ENCODE peak calls at places on chromosomes 1 and 21, in five cellular contexts. S is bronchial epithelial cell, Q is hepatocyte, T is fibroblast of lung, P is OCI-LY7. K is an unnamed sample.

GRCh38 chr21:21232320-21232719 is 234.1 kb downstream of the NCAM2 start:
- DNase-seq in S (peak), Q (peak), T (peak), P (no peak), K (peak)

GRCh38 chr1:212634252-212634651 is 25.7 kb downstream of the ATF3 start:
- DNase-seq in S (no peak), Q (no peak), T (no peak), P (no peak), K (no peak)

GRCh38 chr21:45001134-45002095 is 61.6 kb downstream of the SLX9 start:
- DNase-seq in S (peak), Q (no peak), T (peak), P (no peak), K (peak)

GRCh38 chr1:40399984-40400704 is 26.6 kb downstream of the SMAP2 start:
- DNase-seq in S (no peak), Q (no peak), T (no peak), P (no peak), K (no peak)

GRCh38 chr21:41817228-41817627 is 50.4 kb upstream of the RIPK4 start:
- DNase-seq in S (peak), Q (peak), T (peak), P (peak), K (peak)

GRCh38 chr1:145782166-145783099 is 41.5 kb downstream of the RNF115 start:
- DNase-seq in S (peak), Q (no peak), T (peak), P (no peak), K (peak)

GRCh38 chr21:14491269-14491681 is 54.8 kb downstream of the SAMSN1 start:
- DNase-seq in S (no peak), Q (no peak), T (no peak), P (no peak), K (no peak)

GRCh38 chr1:89081005-89081404 is 16.0 kb upstream of the GBP1 start:
- DNase-seq in S (no peak), Q (no peak), T (no peak), P (no peak), K (no peak)

GRCh38 chr21:41250519-41250918 is 66.1 kb upstream of the FAM3B start:
- DNase-seq in S (peak), Q (no peak), T (peak), P (no peak), K (peak)

GRCh38 chr1:218624051-218624450 is 278.9 kb downstream of the TGFB2 start:
- DNase-seq in S (peak), Q (no peak), T (no peak), P (no peak), K (peak)

GRCh38 chr1:117802546-117803257 is 126.7 kb downstream of the GDAP2 start:
- DNase-seq in S (no peak), Q (no peak), T (no peak), P (no peak), K (no peak)

GRCh38 chr1:79079770-79080169 is 73.2 kb upstream of the ADGRL4 start:
- DNase-seq in S (peak), Q (peak), T (peak), P (no peak), K (peak)

GRCh38 chr1:24390924-24391782 is 22.4 kb downstream of the STPG1 start:
- DNase-seq in S (peak), Q (peak), T (peak), P (peak), K (peak)

DNA sequence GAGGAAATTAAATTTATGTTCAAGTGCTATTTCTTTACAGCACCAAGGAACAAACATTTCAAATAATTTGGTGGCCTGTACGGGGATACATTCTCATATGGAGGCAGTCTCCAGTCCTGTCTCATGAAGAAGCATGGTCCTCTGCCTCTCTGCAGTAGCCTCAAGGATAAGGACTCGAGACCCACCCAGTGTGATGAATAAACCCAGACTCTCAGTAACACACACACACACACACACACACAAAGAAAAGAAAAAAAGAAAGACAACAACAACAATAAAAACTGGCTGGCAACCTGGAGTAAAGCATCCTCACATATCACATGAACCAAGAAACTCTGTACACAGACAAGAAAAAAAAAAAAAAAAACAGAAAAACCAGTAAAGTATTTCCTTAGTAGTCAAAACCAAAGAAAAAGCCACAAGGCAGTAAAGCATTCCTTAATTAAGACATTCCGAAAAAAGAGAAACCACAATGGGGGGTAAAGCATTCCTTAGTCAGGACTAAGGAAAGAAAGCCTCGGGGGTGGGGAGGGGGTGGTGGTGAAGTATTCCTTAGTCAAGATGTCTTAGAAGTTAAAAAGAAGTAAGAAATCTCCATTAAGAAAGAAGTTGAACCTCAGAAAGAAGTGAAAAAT is 28.4 kb upstream of the FMO1 start:
- DNase-seq in S (peak), Q (no peak), T (peak), P (no peak), K (peak)
- H3K4me3 ChIP-seq in S (no peak), Q (no peak), T (no peak), P (no peak), K (no peak)

GRCh38 chr1:17056586-17056985 is 2.8 kb upstream of the SDHB start:
- DNase-seq in S (no peak), Q (no peak), T (no peak), P (no peak), K (no peak)

GRCh38 chr1:17055801-17056200 is 2.0 kb upstream of the SDHB start:
- DNase-seq in S (no peak), Q (no peak), T (no peak), P (no peak), K (no peak)

GRCh38 chr1:17060129-17060868 is 6.5 kb upstream of the SDHB start:
- DNase-seq in S (no peak), Q (no peak), T (no peak), P (peak), K (no peak)

GRCh38 chr1:17061486-17062271 is 7.8 kb upstream of the SDHB start:
- DNase-seq in S (peak), Q (no peak), T (no peak), P (no peak), K (peak)

DNA sequence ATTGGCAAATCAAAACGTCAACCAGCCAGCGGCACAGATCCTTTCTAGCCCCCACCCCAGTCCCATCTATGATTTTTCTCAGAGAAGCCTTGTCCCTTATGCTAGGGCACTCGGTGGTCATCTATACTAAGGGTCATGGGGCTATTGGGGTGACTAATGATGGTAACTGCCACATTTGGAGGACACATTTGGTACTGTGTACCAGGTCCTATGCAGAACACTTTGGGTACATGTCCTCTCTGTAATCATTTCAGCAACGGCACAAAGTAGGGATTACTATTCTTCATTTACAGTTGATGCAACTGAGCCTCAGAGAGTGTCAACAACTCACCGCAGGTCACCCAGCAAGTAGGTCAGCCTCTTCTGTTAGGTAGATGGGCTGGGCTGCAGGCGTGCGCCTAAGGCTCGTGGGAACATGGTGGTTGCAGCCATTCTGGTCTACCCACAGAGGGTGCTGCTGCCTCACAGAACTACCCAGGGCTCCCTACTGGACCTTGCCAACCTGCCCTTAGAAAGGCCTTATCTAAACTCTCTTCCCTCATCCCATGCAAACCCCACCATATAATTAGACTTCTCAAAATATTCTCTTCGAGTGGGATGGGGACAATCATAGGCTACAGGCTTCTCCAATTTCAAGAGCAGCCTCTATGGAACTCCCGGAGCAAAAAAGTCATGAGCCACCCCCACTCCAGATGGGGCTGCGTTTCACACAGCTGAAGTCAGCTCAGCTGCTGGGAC is 5.7 kb upstream of the SDHB start:
- DNase-seq in S (peak), Q (peak), T (peak), P (peak), K (peak)
- TF ChIP-seq CTCF in S (peak), Q (peak), T (peak), P (peak), K (peak)

GRCh38 chr1:214123061-214123784 is 135.4 kb downstream of the PROX1 start:
- DNase-seq in S (peak), Q (peak), T (peak), P (peak), K (peak)
- H3K4me3 ChIP-seq in S (no peak), Q (no peak), T (no peak), P (no peak), K (no peak)

GRCh38 chr1:4653796-4654715 is at the start of gene AJAP1:
- DNase-seq in S (no peak), Q (peak), T (no peak), P (no peak), K (no peak)

GRCh38 chr1:4650981-4651380 is 3.4 kb upstream of the AJAP1 start:
- DNase-seq in S (no peak), Q (no peak), T (no peak), P (no peak), K (no peak)

GRCh38 chr1:4652631-4653327 is 1.6 kb upstream of the AJAP1 start:
- DNase-seq in S (no peak), Q (peak), T (no peak), P (peak), K (peak)

GRCh38 chr1:4654764-4655673 is 610 bp downstream of the AJAP1 start:
- DNase-seq in S (no peak), Q (peak), T (no peak), P (no peak), K (no peak)

GRCh38 chr1:4653328-4653660 is 1.1 kb upstream of the AJAP1 start:
- DNase-seq in S (no peak), Q (no peak), T (no peak), P (no peak), K (no peak)
- TF ChIP-seq CTCF in S (no peak), Q (no peak), T (no peak), P (no peak), K (no peak)

GRCh38 chr1:184088037-184088436 is 36.5 kb downstream of the TSEN15 start:
- DNase-seq in S (no peak), Q (no peak), T (no peak), P (no peak), K (no peak)
- H3K4me3 ChIP-seq in S (no peak), Q (no peak), T (no peak), P (no peak), K (no peak)

DNA sequence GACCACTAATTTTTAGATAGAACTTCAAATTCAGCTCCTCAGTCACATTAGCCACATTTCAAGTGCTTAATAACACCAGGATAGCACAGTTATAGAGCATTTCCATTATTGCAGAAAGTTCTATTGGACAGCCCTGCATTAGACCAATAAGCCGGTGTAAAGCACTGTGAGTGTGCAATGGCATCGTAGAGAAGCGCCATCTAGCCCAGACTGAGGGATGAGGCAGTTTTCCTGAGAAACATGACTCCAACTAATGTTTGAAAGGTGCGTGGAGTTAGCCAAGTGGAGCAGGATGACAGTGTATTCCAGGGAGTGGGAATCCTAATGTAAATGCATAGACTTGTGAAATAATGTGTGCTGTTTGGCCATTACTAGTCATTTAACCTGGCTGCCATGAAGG is 7.7 kb downstream of the RPE65 start:
- DNase-seq in S (no peak), Q (no peak), T (no peak), P (no peak), K (no peak)
- TF ChIP-seq CTCF in S (no peak), Q (no peak), T (no peak), P (no peak), K (no peak)

K was measured in epithelial cell of esophagus.